ENCODE peak calls at places on chromosomes 12 and 14, in ten cellular contexts. One of them, this sample, is unnamed.

GRCh38 chr12:49983892-49984291 is 11.1 kb downstream of the AQP6 start:
- DNase-seq in GM12865: no peak
- DNase-seq in left ventricle myocardium inferior: no peak
- DNase-seq in cardiac fibroblast: peak; percentile 89
- DNase-seq in brain microvascular endothelial cell: peak; percentile 82
- DNase-seq in heart left ventricle: no peak
- DNase-seq in astrocyte of the spinal cord: peak; percentile 86
- DNase-seq in transverse colon: no peak
- DNase-seq in astrocyte of the cerebellum: peak; percentile 62
- DNase-seq in OCI-LY7: no peak
- DNase-seq in this sample: no peak

GRCh38 chr12:4806439-4807115 is 86.4 kb downstream of the GALNT8 start:
- DNase-seq in GM12865: no peak
- DNase-seq in OCI-LY7: no peak
- DNase-seq in heart left ventricle: no peak
- DNase-seq in left ventricle myocardium inferior: no peak
- DNase-seq in cardiac fibroblast: no peak
- DNase-seq in astrocyte of the spinal cord: no peak
- DNase-seq in transverse colon: no peak
- DNase-seq in astrocyte of the cerebellum: no peak
- DNase-seq in brain microvascular endothelial cell: no peak
- DNase-seq in this sample: no peak

GRCh38 chr12:57835366-57836288 is 10.9 kb downstream of the CTDSP2 start:
- DNase-seq in left ventricle myocardium inferior: no peak
- DNase-seq in OCI-LY7: no peak
- DNase-seq in transverse colon: no peak
- DNase-seq in astrocyte of the cerebellum: no peak
- DNase-seq in cardiac fibroblast: no peak
- DNase-seq in heart left ventricle: no peak
- DNase-seq in astrocyte of the spinal cord: no peak
- DNase-seq in brain microvascular endothelial cell: no peak
- DNase-seq in GM12865: no peak
- DNase-seq in this sample: no peak

GRCh38 chr12:45696049-45696448 is 33.5 kb upstream of the ARID2 start:
- DNase-seq in cardiac fibroblast: no peak
- DNase-seq in left ventricle myocardium inferior: no peak
- DNase-seq in brain microvascular endothelial cell: no peak
- DNase-seq in heart left ventricle: no peak
- DNase-seq in transverse colon: no peak
- DNase-seq in astrocyte of the spinal cord: no peak
- DNase-seq in OCI-LY7: no peak
- DNase-seq in GM12865: no peak
- DNase-seq in astrocyte of the cerebellum: no peak
- DNase-seq in this sample: no peak

GRCh38 chr14:71169861-71170260 is 262.6 kb downstream of the PCNX1 start:
- DNase-seq in brain microvascular endothelial cell: no peak
- DNase-seq in left ventricle myocardium inferior: no peak
- DNase-seq in transverse colon: no peak
- DNase-seq in GM12865: no peak
- DNase-seq in cardiac fibroblast: no peak
- DNase-seq in astrocyte of the spinal cord: no peak
- DNase-seq in heart left ventricle: no peak
- DNase-seq in OCI-LY7: no peak
- DNase-seq in astrocyte of the cerebellum: no peak
- DNase-seq in this sample: no peak

GRCh38 chr12:28027328-28027727 is 54.8 kb upstream of the PTHLH start:
- DNase-seq in OCI-LY7: no peak
- DNase-seq in transverse colon: no peak
- DNase-seq in brain microvascular endothelial cell: no peak
- DNase-seq in astrocyte of the cerebellum: no peak
- DNase-seq in astrocyte of the spinal cord: no peak
- DNase-seq in cardiac fibroblast: peak; percentile 50
- DNase-seq in heart left ventricle: no peak
- DNase-seq in GM12865: no peak
- DNase-seq in left ventricle myocardium inferior: no peak
- DNase-seq in this sample: no peak

GRCh38 chr14:91509083-91509877 is 830 bp downstream of the PPP4R3A start:
- DNase-seq in brain microvascular endothelial cell: no peak
- DNase-seq in cardiac fibroblast: peak; percentile 20
- DNase-seq in GM12865: peak; percentile 45
- DNase-seq in left ventricle myocardium inferior: peak; percentile 34
- DNase-seq in heart left ventricle: peak; percentile 50
- DNase-seq in astrocyte of the spinal cord: no peak
- DNase-seq in astrocyte of the cerebellum: no peak
- DNase-seq in OCI-LY7: peak; percentile 61
- DNase-seq in transverse colon: peak; percentile 38
- DNase-seq in this sample: no peak

GRCh38 chr14:37047996-37048395 is 124.4 kb downstream of the SLC25A21 start:
- DNase-seq in left ventricle myocardium inferior: no peak
- DNase-seq in transverse colon: no peak
- DNase-seq in OCI-LY7: no peak
- DNase-seq in astrocyte of the spinal cord: peak; percentile 46
- DNase-seq in GM12865: no peak
- DNase-seq in brain microvascular endothelial cell: no peak
- DNase-seq in cardiac fibroblast: no peak
- DNase-seq in heart left ventricle: no peak
- DNase-seq in astrocyte of the cerebellum: peak; percentile 32
- DNase-seq in this sample: no peak

GRCh38 chr12:57550628-57551549 is 1.0 kb downstream of the KIF5A start:
- DNase-seq in astrocyte of the cerebellum: no peak
- DNase-seq in cardiac fibroblast: no peak
- DNase-seq in OCI-LY7: no peak
- DNase-seq in brain microvascular endothelial cell: no peak
- DNase-seq in heart left ventricle: no peak
- DNase-seq in left ventricle myocardium inferior: no peak
- DNase-seq in transverse colon: no peak
- DNase-seq in GM12865: no peak
- DNase-seq in astrocyte of the spinal cord: no peak
- DNase-seq in this sample: no peak

GRCh38 chr12:1643056-1643455 is 14.0 kb downstream of the WNT5B start:
- DNase-seq in transverse colon: no peak
- DNase-seq in OCI-LY7: no peak
- DNase-seq in brain microvascular endothelial cell: no peak
- DNase-seq in left ventricle myocardium inferior: no peak
- DNase-seq in heart left ventricle: no peak
- DNase-seq in astrocyte of the cerebellum: no peak
- DNase-seq in cardiac fibroblast: no peak
- DNase-seq in astrocyte of the spinal cord: no peak
- DNase-seq in GM12865: no peak
- DNase-seq in this sample: no peak

GRCh38 chr14:84254205-84254788 is 1275.6 kb upstream of the FLRT2 start:
- DNase-seq in GM12865: no peak
- DNase-seq in brain microvascular endothelial cell: peak; percentile 2
- DNase-seq in astrocyte of the spinal cord: no peak
- DNase-seq in cardiac fibroblast: peak; percentile 73
- DNase-seq in OCI-LY7: no peak
- DNase-seq in left ventricle myocardium inferior: no peak
- DNase-seq in heart left ventricle: no peak
- DNase-seq in transverse colon: no peak
- DNase-seq in astrocyte of the cerebellum: no peak
- DNase-seq in this sample: no peak

GRCh38 chr12:82655751-82656150 is 31.0 kb upstream of the TMTC2 start:
- DNase-seq in astrocyte of the spinal cord: no peak
- DNase-seq in GM12865: no peak
- DNase-seq in heart left ventricle: no peak
- DNase-seq in left ventricle myocardium inferior: no peak
- DNase-seq in cardiac fibroblast: no peak
- DNase-seq in OCI-LY7: no peak
- DNase-seq in transverse colon: no peak
- DNase-seq in brain microvascular endothelial cell: no peak
- DNase-seq in astrocyte of the cerebellum: no peak
- DNase-seq in this sample: no peak

GRCh38 chr12:38386238-38386985 is 69.8 kb downstream of the ALG10B start:
- DNase-seq in heart left ventricle: no peak
- DNase-seq in astrocyte of the spinal cord: no peak
- DNase-seq in left ventricle myocardium inferior: no peak
- DNase-seq in brain microvascular endothelial cell: no peak
- DNase-seq in cardiac fibroblast: no peak
- DNase-seq in astrocyte of the cerebellum: no peak
- DNase-seq in GM12865: peak; percentile 1
- DNase-seq in transverse colon: no peak
- DNase-seq in OCI-LY7: no peak
- DNase-seq in this sample: no peak

GRCh38 chr12:109255377-109255776 is 53.7 kb downstream of the FOXN4 start:
- DNase-seq in left ventricle myocardium inferior: no peak
- DNase-seq in brain microvascular endothelial cell: peak; percentile 31
- DNase-seq in heart left ventricle: no peak
- DNase-seq in astrocyte of the spinal cord: no peak
- DNase-seq in GM12865: peak; percentile 14
- DNase-seq in OCI-LY7: peak; percentile 11
- DNase-seq in transverse colon: no peak
- DNase-seq in astrocyte of the cerebellum: no peak
- DNase-seq in cardiac fibroblast: peak; percentile 69
- DNase-seq in this sample: no peak

GRCh38 chr12:109256011-109256410 is 53.1 kb downstream of the FOXN4 start:
- DNase-seq in heart left ventricle: no peak
- DNase-seq in OCI-LY7: no peak
- DNase-seq in GM12865: no peak
- DNase-seq in cardiac fibroblast: no peak
- DNase-seq in left ventricle myocardium inferior: no peak
- DNase-seq in brain microvascular endothelial cell: no peak
- DNase-seq in transverse colon: no peak
- DNase-seq in astrocyte of the spinal cord: no peak
- DNase-seq in astrocyte of the cerebellum: no peak
- DNase-seq in this sample: no peak

GRCh38 chr12:109253913-109254544 is 55.1 kb downstream of the FOXN4 start:
- DNase-seq in heart left ventricle: no peak
- DNase-seq in GM12865: no peak
- DNase-seq in cardiac fibroblast: no peak
- DNase-seq in brain microvascular endothelial cell: no peak
- DNase-seq in transverse colon: no peak
- DNase-seq in astrocyte of the spinal cord: no peak
- DNase-seq in OCI-LY7: no peak
- DNase-seq in left ventricle myocardium inferior: no peak
- DNase-seq in astrocyte of the cerebellum: no peak
- DNase-seq in this sample: no peak

GRCh38 chr12:109250523-109250922 is 58.6 kb downstream of the FOXN4 start:
- DNase-seq in GM12865: no peak
- DNase-seq in transverse colon: no peak
- DNase-seq in astrocyte of the spinal cord: no peak
- DNase-seq in heart left ventricle: no peak
- DNase-seq in OCI-LY7: no peak
- DNase-seq in brain microvascular endothelial cell: no peak
- DNase-seq in astrocyte of the cerebellum: no peak
- DNase-seq in cardiac fibroblast: no peak
- DNase-seq in left ventricle myocardium inferior: no peak
- DNase-seq in this sample: no peak

GRCh38 chr12:109252799-109253198 is 56.3 kb downstream of the FOXN4 start:
- DNase-seq in left ventricle myocardium inferior: no peak
- DNase-seq in transverse colon: no peak
- DNase-seq in astrocyte of the spinal cord: no peak
- DNase-seq in OCI-LY7: no peak
- DNase-seq in astrocyte of the cerebellum: no peak
- DNase-seq in brain microvascular endothelial cell: no peak
- DNase-seq in heart left ventricle: no peak
- DNase-seq in GM12865: no peak
- DNase-seq in cardiac fibroblast: no peak
- DNase-seq in this sample: no peak
- TF ChIP-seq CTCF in left ventricle myocardium inferior: no peak
- TF ChIP-seq CTCF in transverse colon: no peak
- TF ChIP-seq CTCF in astrocyte of the spinal cord: no peak
- TF ChIP-seq CTCF in OCI-LY7: no peak
- TF ChIP-seq CTCF in astrocyte of the cerebellum: no peak
- TF ChIP-seq CTCF in brain microvascular endothelial cell: no peak
- TF ChIP-seq CTCF in heart left ventricle: no peak
- TF ChIP-seq CTCF in GM12865: no peak
- TF ChIP-seq CTCF in cardiac fibroblast: no peak
- TF ChIP-seq CTCF in this sample: no peak

GRCh38 chr12:41917827-41918445 is 226.7 kb downstream of the GXYLT1 start:
- DNase-seq in astrocyte of the cerebellum: no peak
- DNase-seq in GM12865: no peak
- DNase-seq in left ventricle myocardium inferior: no peak
- DNase-seq in astrocyte of the spinal cord: peak; percentile 27
- DNase-seq in heart left ventricle: no peak
- DNase-seq in brain microvascular endothelial cell: peak; percentile 12
- DNase-seq in transverse colon: no peak
- DNase-seq in OCI-LY7: no peak
- DNase-seq in cardiac fibroblast: peak; percentile 15
- DNase-seq in this sample: no peak
- TF ChIP-seq CTCF in astrocyte of the cerebellum: no peak
- TF ChIP-seq CTCF in GM12865: no peak
- TF ChIP-seq CTCF in left ventricle myocardium inferior: no peak
- TF ChIP-seq CTCF in astrocyte of the spinal cord: no peak
- TF ChIP-seq CTCF in heart left ventricle: no peak
- TF ChIP-seq CTCF in brain microvascular endothelial cell: no peak
- TF ChIP-seq CTCF in transverse colon: no peak
- TF ChIP-seq CTCF in OCI-LY7: no peak
- TF ChIP-seq CTCF in cardiac fibroblast: no peak
- TF ChIP-seq CTCF in this sample: no peak

GRCh38 chr14:52413729-52414453 is 99.8 kb downstream of the PTGER2 start:
- DNase-seq in left ventricle myocardium inferior: no peak
- DNase-seq in cardiac fibroblast: peak; percentile 45
- DNase-seq in brain microvascular endothelial cell: no peak
- DNase-seq in transverse colon: no peak
- DNase-seq in OCI-LY7: no peak
- DNase-seq in astrocyte of the spinal cord: peak; percentile 4
- DNase-seq in GM12865: peak; percentile 21
- DNase-seq in heart left ventricle: no peak
- DNase-seq in astrocyte of the cerebellum: no peak
- DNase-seq in this sample: no peak
- TF ChIP-seq CTCF in left ventricle myocardium inferior: no peak
- TF ChIP-seq CTCF in cardiac fibroblast: no peak
- TF ChIP-seq CTCF in brain microvascular endothelial cell: no peak
- TF ChIP-seq CTCF in transverse colon: no peak
- TF ChIP-seq CTCF in OCI-LY7: no peak
- TF ChIP-seq CTCF in astrocyte of the spinal cord: no peak
- TF ChIP-seq CTCF in GM12865: no peak
- TF ChIP-seq CTCF in heart left ventricle: no peak
- TF ChIP-seq CTCF in astrocyte of the cerebellum: no peak
- TF ChIP-seq CTCF in this sample: no peak

DNA sequence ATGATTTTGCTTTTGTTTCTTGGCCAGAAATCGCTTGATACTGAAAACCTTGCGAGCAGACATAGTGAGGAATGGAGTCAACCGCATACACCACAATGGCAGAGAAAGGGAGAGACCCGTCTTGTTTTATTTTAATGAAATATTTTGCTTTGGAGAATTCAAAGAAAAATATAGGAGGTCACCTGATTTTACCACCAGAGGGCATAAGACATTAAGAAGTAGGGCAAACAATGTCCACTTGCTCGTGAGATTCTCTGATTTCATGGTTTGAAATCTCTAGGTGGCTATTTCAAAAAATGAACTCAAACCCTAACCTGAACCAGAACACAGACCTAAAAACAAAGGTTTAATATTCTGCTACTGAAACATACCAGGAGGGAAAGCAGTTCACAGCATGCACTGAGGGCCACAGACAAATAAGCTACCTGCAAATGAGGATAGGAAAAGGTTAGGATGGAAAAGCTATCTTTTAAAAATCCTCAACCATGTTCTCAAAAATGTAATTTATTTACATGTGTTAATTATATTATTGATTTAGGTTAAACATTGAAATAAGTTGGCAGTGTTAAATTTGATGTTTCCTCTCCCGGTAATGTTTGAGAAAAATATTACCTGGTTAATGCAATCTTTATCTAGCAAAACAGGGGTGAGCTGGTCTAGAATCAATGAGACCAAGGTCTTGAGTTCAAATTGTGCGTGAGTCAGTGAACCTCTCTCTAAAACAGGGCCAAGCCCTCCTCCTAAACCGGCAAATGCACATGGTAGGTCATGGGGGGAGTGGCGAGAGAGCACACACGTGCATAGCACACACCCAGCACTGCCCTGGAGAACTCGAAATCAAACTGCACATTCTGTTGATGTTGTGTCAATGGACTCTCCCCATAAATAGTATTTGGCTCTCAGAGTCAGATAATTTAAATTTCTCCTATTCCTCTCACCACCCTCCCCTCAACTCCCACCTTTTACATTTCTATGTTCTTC is 12.5 kb downstream of the IFNG-AS1 start:
- DNase-seq in astrocyte of the cerebellum: no peak
- DNase-seq in astrocyte of the spinal cord: peak; percentile 4
- DNase-seq in cardiac fibroblast: no peak
- DNase-seq in OCI-LY7: peak; percentile 59
- DNase-seq in brain microvascular endothelial cell: no peak
- DNase-seq in left ventricle myocardium inferior: no peak
- DNase-seq in transverse colon: no peak
- DNase-seq in GM12865: peak; percentile 49
- DNase-seq in heart left ventricle: no peak
- DNase-seq in this sample: no peak
- TF ChIP-seq CTCF in astrocyte of the cerebellum: peak; percentile 34
- TF ChIP-seq CTCF in astrocyte of the spinal cord: peak; percentile 37
- TF ChIP-seq CTCF in cardiac fibroblast: peak; percentile 17
- TF ChIP-seq CTCF in OCI-LY7: peak; percentile 84
- TF ChIP-seq CTCF in brain microvascular endothelial cell: peak; percentile 40
- TF ChIP-seq CTCF in left ventricle myocardium inferior: peak; percentile 15
- TF ChIP-seq CTCF in transverse colon: peak; percentile 17
- TF ChIP-seq CTCF in GM12865: peak; percentile 37
- TF ChIP-seq CTCF in heart left ventricle: no peak
- TF ChIP-seq CTCF in this sample: no peak

This sample was measured in omental fat pad.